ENCODE peak calls at places on chromosome 19, in eight cellular contexts. Y is hypothalamus; D is substantia nigra; L is CD8-positive, alpha-beta memory T cell; Q is dorsolateral prefrontal cortex; U is nephron progenitor cell; X is fibroblast of pulmonary artery; V is osteocyte. F is an unnamed sample.

GRCh38 chr19:2475018-2475701 is 767 bp upstream of the GADD45B start:
- DNase-seq in Y (no peak), D (peak; percentile 45), L (peak; percentile 62), Q (peak; percentile 38), U (peak; percentile 54), X (peak; percentile 67), V (peak; percentile 87), F (no peak)

GRCh38 chr19:35037716-35038622 is 3.6 kb upstream of the HPN start:
- DNase-seq in Y (no peak), D (peak; percentile 22), L (no peak), Q (peak; percentile 88), U (no peak), X (peak; percentile 59), V (no peak), F (no peak)

GRCh38 chr19:412356-413355 is 3.7 kb upstream of the C2CD4C start:
- DNase-seq in Y (no peak), D (no peak), L (no peak), Q (no peak), U (peak; percentile 54), X (no peak), V (no peak), F (no peak)

GRCh38 chr19:18781885-18782527 is 9.1 kb downstream of the COMP start:
- DNase-seq in Y (no peak), D (no peak), L (no peak), Q (no peak), U (no peak), X (no peak), V (no peak), F (no peak)

GRCh38 chr19:440391-441212 is 20.2 kb downstream of the SHC2 start:
- DNase-seq in Y (no peak), D (no peak), L (no peak), Q (no peak), U (no peak), X (no peak), V (no peak), F (no peak)

GRCh38 chr19:31943305-31943704 is 402.1 kb upstream of the ZNF507 start:
- DNase-seq in Y (no peak), D (no peak), L (no peak), Q (no peak), U (peak; percentile 43), X (no peak), V (no peak), F (no peak)

GRCh38 chr19:41839211-41839610 is 5.3 kb downstream of the LYPD4 start:
- DNase-seq in Y (no peak), D (no peak), L (no peak), Q (no peak), U (no peak), X (no peak), V (no peak), F (no peak)

GRCh38 chr19:7340959-7341837 is 7.5 kb upstream of the ARHGEF18 start:
- DNase-seq in Y (peak; percentile 61), D (peak; percentile 61), L (peak; percentile 63), Q (peak; percentile 76), U (peak; percentile 94), X (peak; percentile 84), V (peak; percentile 94), F (no peak)

GRCh38 chr19:2426661-2427322 is 594 bp downstream of the TIMM13 start:
- DNase-seq in Y (no peak), D (no peak), L (no peak), Q (peak; percentile 11), U (peak; percentile 70), X (peak; percentile 37), V (no peak), F (no peak)

GRCh38 chr19:18009412-18010066 is 1.6 kb downstream of the ARRDC2 start:
- DNase-seq in Y (no peak), D (no peak), L (no peak), Q (no peak), U (no peak), X (no peak), V (no peak), F (no peak)

GRCh38 chr19:2554856-2555255 is 78.9 kb downstream of the GADD45B start:
- DNase-seq in Y (no peak), D (no peak), L (no peak), Q (no peak), U (no peak), X (peak; percentile 38), V (no peak), F (no peak)

GRCh38 chr19:46775642-46776258 is 12.6 kb downstream of the SLC1A5 start:
- DNase-seq in Y (no peak), D (no peak), L (no peak), Q (no peak), U (no peak), X (no peak), V (no peak), F (no peak)

GRCh38 chr19:16889883-16890460 is 1.2 kb downstream of the F2RL3 start:
- DNase-seq in Y (no peak), D (no peak), L (no peak), Q (no peak), U (no peak), X (no peak), V (no peak), F (no peak)

GRCh38 chr19:49975051-49975450 is 14.1 kb upstream of the SIGLEC11 start:
- DNase-seq in Y (no peak), D (no peak), L (no peak), Q (no peak), U (no peak), X (no peak), V (no peak), F (no peak)

GRCh38 chr19:41554902-41555301 is 21.1 kb upstream of the CEACAM21 start:
- DNase-seq in Y (no peak), D (no peak), L (peak; percentile 58), Q (no peak), U (no peak), X (no peak), V (no peak), F (no peak)

GRCh38 chr19:49533551-49534488 is 6.0 kb downstream of the RCN3 start:
- DNase-seq in Y (peak; percentile 42), D (peak; percentile 28), L (peak; percentile 84), Q (peak; percentile 49), U (peak; percentile 92), X (peak; percentile 58), V (peak; percentile 91), F (no peak)